ENCODE peak calls at places on chromosome 3, in seven cellular contexts. J is stimulated activated CD4-positive, alpha-beta T cell treated with anti-CD3 and anti-CD28 coated beads, Interleukin-2, amount 100 ng/mL, for 4 hours; V is left cardiac atrium; E is CD8-positive, alpha-beta memory T cell; R is CD14-positive monocyte; Z is T47D; A is progenitor cell of endocrine pancreas. Q is an unnamed sample.

GRCh38 chr3:49022751-49023171 is 840 bp downstream of the NDUFAF3 start:
- DNase-seq in J (no peak), V (no peak), E (no peak), R (no peak), Z (no peak), A (no peak), Q (no peak)

GRCh38 chr3:127688416-127689265 is 15.9 kb downstream of the ABTB1 start:
- DNase-seq in J (no peak), V (peak), E (no peak), R (peak), Z (no peak), A (no peak), Q (no peak)

GRCh38 chr3:106215047-106215446 is 346.2 kb upstream of the CBLB start:
- DNase-seq in J (peak), V (no peak), E (no peak), R (no peak), Z (no peak), A (no peak), Q (no peak)

GRCh38 chr3:67529915-67530314 is 124.5 kb downstream of the SUCLG2 start:
- DNase-seq in J (no peak), V (no peak), E (no peak), R (no peak), Z (no peak), A (no peak), Q (no peak)

GRCh38 chr3:128201158-128201755 is 48.0 kb downstream of the EEFSEC start:
- DNase-seq in J (no peak), V (no peak), E (no peak), R (no peak), Z (no peak), A (no peak), Q (no peak)

GRCh38 chr3:157785071-157785826 is 282.0 kb upstream of the VEPH1 start:
- DNase-seq in J (no peak), V (no peak), E (no peak), R (no peak), Z (no peak), A (no peak), Q (no peak)

GRCh38 chr3:139421034-139421433 is 31.6 kb upstream of the COPB2 start:
- DNase-seq in J (no peak), V (no peak), E (no peak), R (no peak), Z (no peak), A (no peak), Q (no peak)

GRCh38 chr3:14716593-14716992 is 41.7 kb downstream of the C3orf20 start:
- DNase-seq in J (no peak), V (no peak), E (no peak), R (no peak), Z (no peak), A (no peak), Q (no peak)

GRCh38 chr3:58568572-58569286 is 8.5 kb downstream of the FAM107A start:
- DNase-seq in J (peak), V (peak), E (peak), R (no peak), Z (peak), A (peak), Q (peak)

GRCh38 chr3:50242778-50243551 is 7.0 kb downstream of the GNAI2 start:
- DNase-seq in J (peak), V (peak), E (peak), R (peak), Z (no peak), A (no peak), Q (no peak)

GRCh38 chr3:72539856-72540255 is 308.4 kb downstream of the SHQ1 start:
- DNase-seq in J (no peak), V (no peak), E (no peak), R (no peak), Z (no peak), A (no peak), Q (no peak)

GRCh38 chr3:8976540-8977182 is 13.4 kb upstream of the RAD18 start:
- DNase-seq in J (no peak), V (no peak), E (no peak), R (no peak), Z (no peak), A (no peak), Q (no peak)

GRCh38 chr3:13525827-13526625 is 22.9 kb upstream of the FBLN2 start:
- DNase-seq in J (no peak), V (no peak), E (no peak), R (no peak), Z (no peak), A (no peak), Q (no peak)

GRCh38 chr3:188595890-188596376 is 442.0 kb downstream of the LPP start:
- DNase-seq in J (no peak), V (no peak), E (no peak), R (no peak), Z (no peak), A (no peak), Q (no peak)

GRCh38 chr3:127274200-127274599 is 13.6 kb downstream of the PRR20G start:
- DNase-seq in J (no peak), V (no peak), E (no peak), R (no peak), Z (no peak), A (no peak), Q (no peak)

GRCh38 chr3:31533169-31533870 is 595 bp downstream of the STT3B start:
- DNase-seq in J (peak), V (peak), E (peak), R (peak), Z (peak), A (peak), Q (peak)

GRCh38 chr3:125045965-125046364 is 9.8 kb downstream of the HEG1 start:
- DNase-seq in J (no peak), V (no peak), E (no peak), R (no peak), Z (no peak), A (no peak), Q (no peak)

GRCh38 chr3:46239301-46239938 is 2.8 kb upstream of the CCR3 start:
- DNase-seq in J (no peak), V (no peak), E (no peak), R (no peak), Z (no peak), A (no peak), Q (no peak)